ENCODE peak calls at places on chromosomes 6 and 20, in nine cellular contexts. R is nucleus accumbens; S is HTR-8/SVneo; V is mesendoderm; Y is CD4-positive, alpha-beta T cell; E is stimulated activated CD4-positive, alpha-beta T cell treated with anti-CD3 and anti-CD28 coated beads, Interleukin-2, amount 100 ng/mL, for 48 hours; X is fibroblast of the conjunctiva; U is thyroid gland; L is fibroblast of pulmonary artery. N is an unnamed sample.

GRCh38 chr6:127516676-127517273 is 2.4 kb downstream of the MTCL3 start:
- DNase-seq in R (no peak), S (peak), V (peak), Y (no peak), E (peak), X (no peak), U (peak), L (peak), N (peak)

GRCh38 chr20:44542902-44543301 is 21.0 kb upstream of the SERINC3 start:
- DNase-seq in R (no peak), S (no peak), V (no peak), Y (no peak), E (no peak), X (no peak), U (no peak), L (no peak), N (no peak)

GRCh38 chr6:169556758-169557505 is 144.9 kb downstream of the WDR27 start:
- DNase-seq in R (no peak), S (no peak), V (no peak), Y (peak), E (peak), X (no peak), U (no peak), L (no peak), N (no peak)

GRCh38 chr6:135183532-135184440 is 2.7 kb downstream of the MYB start:
- DNase-seq in R (no peak), S (peak), V (peak), Y (peak), E (peak), X (no peak), U (peak), L (peak), N (peak)

GRCh38 chr6:24910331-24910849 is 25.4 kb downstream of the RIPOR2 start:
- DNase-seq in R (peak), S (no peak), V (peak), Y (peak), E (no peak), X (no peak), U (peak), L (no peak), N (no peak)

GRCh38 chr6:18293192-18293904 is 29.0 kb upstream of the DEK start:
- DNase-seq in R (no peak), S (no peak), V (no peak), Y (no peak), E (no peak), X (no peak), U (no peak), L (no peak), N (no peak)

GRCh38 chr6:83183082-83183828 is 9.8 kb downstream of the PGM3 start:
- DNase-seq in R (no peak), S (peak), V (no peak), Y (no peak), E (no peak), X (peak), U (no peak), L (peak), N (no peak)

GRCh38 chr6:14559754-14560527 is 442.4 kb downstream of the CD83 start:
- DNase-seq in R (no peak), S (no peak), V (no peak), Y (no peak), E (no peak), X (no peak), U (no peak), L (no peak), N (no peak)

GRCh38 chr20:25049261-25050060 is 8.5 kb downstream of the ACSS1 start:
- DNase-seq in R (no peak), S (no peak), V (no peak), Y (no peak), E (no peak), X (no peak), U (no peak), L (no peak), N (no peak)

GRCh38 chr6:149334201-149334600 is 16.7 kb downstream of the TAB2 start:
- DNase-seq in R (no peak), S (no peak), V (no peak), Y (no peak), E (no peak), X (no peak), U (no peak), L (peak), N (no peak)

GRCh38 chr6:89117285-89118108 is at the start of gene SRSF12:
- DNase-seq in R (peak), S (peak), V (peak), Y (no peak), E (peak), X (no peak), U (peak), L (peak), N (peak)

GRCh38 chr20:48342822-48343513 is 484.8 kb downstream of the PREX1 start:
- DNase-seq in R (no peak), S (no peak), V (no peak), Y (no peak), E (no peak), X (no peak), U (no peak), L (no peak), N (no peak)

GRCh38 chr6:231779-232178 is 60.5 kb upstream of the DUSP22 start:
- DNase-seq in R (no peak), S (no peak), V (no peak), Y (no peak), E (no peak), X (no peak), U (no peak), L (no peak), N (no peak)

GRCh38 chr6:45377555-45378323 is at the start of gene SUPT3H:
- DNase-seq in R (peak), S (peak), V (peak), Y (peak), E (peak), X (peak), U (peak), L (peak), N (peak)

GRCh38 chr6:45791181-45791580 is 224.5 kb downstream of the CLIC5 start:
- DNase-seq in R (no peak), S (no peak), V (no peak), Y (no peak), E (no peak), X (no peak), U (no peak), L (peak), N (no peak)

GRCh38 chr20:58565461-58566175 is 50.4 kb upstream of the APCDD1L start:
- DNase-seq in R (no peak), S (no peak), V (no peak), Y (no peak), E (no peak), X (no peak), U (no peak), L (no peak), N (no peak)

GRCh38 chr20:43477634-43478033 is 19.9 kb downstream of the SRSF6 start:
- DNase-seq in R (no peak), S (no peak), V (no peak), Y (no peak), E (no peak), X (no peak), U (no peak), L (no peak), N (no peak)

GRCh38 chr20:3400260-3401155 is 7.0 kb downstream of the DNAAF9 start:
- DNase-seq in R (no peak), S (no peak), V (no peak), Y (no peak), E (no peak), X (no peak), U (peak), L (no peak), N (no peak)

GRCh38 chr20:5000263-5001173 is 792 bp downstream of the SLC23A2 start:
- DNase-seq in R (no peak), S (no peak), V (peak), Y (no peak), E (no peak), X (no peak), U (peak), L (no peak), N (peak)

GRCh38 chr6:160227038-160227768 is 31.4 kb downstream of the SLC22A2 start:
- DNase-seq in R (no peak), S (no peak), V (peak), Y (no peak), E (no peak), X (no peak), U (no peak), L (no peak), N (no peak)

GRCh38 chr6:144284753-144285547 is at the start of gene UTRN:
- DNase-seq in R (peak), S (peak), V (peak), Y (no peak), E (peak), X (peak), U (peak), L (peak), N (peak)

GRCh38 chr6:156808287-156808686 is 31.1 kb downstream of the ARID1B start:
- DNase-seq in R (no peak), S (no peak), V (peak), Y (no peak), E (no peak), X (no peak), U (peak), L (peak), N (no peak)

GRCh38 chr20:52410182-52410647 is 218.6 kb upstream of the ZFP64 start:
- DNase-seq in R (no peak), S (no peak), V (peak), Y (peak), E (no peak), X (no peak), U (no peak), L (peak), N (no peak)

GRCh38 chr6:80548496-80548895 is 442.0 kb downstream of the BCKDHB start:
- DNase-seq in R (no peak), S (no peak), V (no peak), Y (no peak), E (no peak), X (peak), U (no peak), L (peak), N (no peak)

GRCh38 chr20:41563087-41563486 is 55.1 kb downstream of the CHD6 start:
- DNase-seq in R (no peak), S (no peak), V (no peak), Y (no peak), E (no peak), X (no peak), U (no peak), L (no peak), N (no peak)

GRCh38 chr20:24668384-24668702 is 198.9 kb downstream of the SYNDIG1 start:
- DNase-seq in R (no peak), S (no peak), V (no peak), Y (no peak), E (no peak), X (no peak), U (no peak), L (no peak), N (no peak)

GRCh38 chr6:36245572-36246031 is 24.3 kb upstream of the PNPLA1 start:
- DNase-seq in R (no peak), S (no peak), V (peak), Y (no peak), E (no peak), X (no peak), U (no peak), L (no peak), N (no peak)

GRCh38 chr20:50320005-50320909 is 129.6 kb downstream of the CEBPB start:
- DNase-seq in R (no peak), S (no peak), V (peak), Y (no peak), E (no peak), X (no peak), U (no peak), L (no peak), N (no peak)

GRCh38 chr6:23656257-23656731 is 469.7 kb upstream of the NRSN1 start:
- DNase-seq in R (peak), S (no peak), V (peak), Y (no peak), E (no peak), X (no peak), U (no peak), L (no peak), N (no peak)

GRCh38 chr6:155499574-155499973 is 43.9 kb upstream of the NOX3 start:
- DNase-seq in R (no peak), S (no peak), V (no peak), Y (no peak), E (no peak), X (no peak), U (no peak), L (no peak), N (no peak)

GRCh38 chr6:110537208-110538123 is 61.1 kb upstream of the SLC22A16 start:
- DNase-seq in R (no peak), S (peak), V (peak), Y (no peak), E (no peak), X (peak), U (no peak), L (peak), N (no peak)

GRCh38 chr6:151098166-151098565 is 141.6 kb upstream of the AKAP12 start:
- DNase-seq in R (no peak), S (no peak), V (no peak), Y (no peak), E (peak), X (no peak), U (no peak), L (no peak), N (no peak)

GRCh38 chr20:8535403-8536003 is 403.4 kb downstream of the PLCB1 start:
- DNase-seq in R (no peak), S (no peak), V (peak), Y (no peak), E (no peak), X (no peak), U (no peak), L (peak), N (no peak)

GRCh38 chr6:10093282-10093681 is 321.6 kb downstream of the TFAP2A start:
- DNase-seq in R (no peak), S (no peak), V (no peak), Y (no peak), E (no peak), X (no peak), U (no peak), L (no peak), N (no peak)

GRCh38 chr6:97203343-97203742 is 79.7 kb downstream of the MMS22L start:
- DNase-seq in R (no peak), S (no peak), V (peak), Y (no peak), E (no peak), X (no peak), U (no peak), L (no peak), N (peak)

GRCh38 chr6:131807644-131808459 is at the start of gene ENPP1:
- DNase-seq in R (peak), S (peak), V (peak), Y (peak), E (peak), X (no peak), U (peak), L (peak), N (peak)

GRCh38 chr6:163170294-163170883 is 244.1 kb upstream of the QKI start:
- DNase-seq in R (no peak), S (peak), V (peak), Y (no peak), E (peak), X (no peak), U (no peak), L (peak), N (peak)

GRCh38 chr20:51447097-51447764 is 95.3 kb downstream of the NFATC2 start:
- DNase-seq in R (no peak), S (peak), V (peak), Y (no peak), E (no peak), X (peak), U (peak), L (peak), N (no peak)